ENCODE peak calls at places on chromosomes 1 and 21, in five cellular contexts. I, N, M, Y and D are unnamed samples.

GRCh38 chr1:56837244-56837926 is 17.2 kb upstream of the C8A start:
- DNase-seq in I (no peak), N (no peak), M (no peak), Y (no peak), D (no peak)

GRCh38 chr1:244369256-244370057 is 82.3 kb downstream of the ADSS2 start:
- DNase-seq in I (no peak), N (no peak), M (no peak), Y (peak; percentile 78), D (no peak)

GRCh38 chr1:224805889-224806288 is 123.6 kb upstream of the DNAH14 start:
- DNase-seq in I (no peak), N (no peak), M (no peak), Y (no peak), D (no peak)

GRCh38 chr1:218324226-218324580 is 20.9 kb upstream of the TGFB2 start:
- DNase-seq in I (no peak), N (no peak), M (no peak), Y (no peak), D (no peak)

GRCh38 chr1:41776896-41777431 is 141.8 kb downstream of the HIVEP3 start:
- DNase-seq in I (no peak), N (no peak), M (no peak), Y (no peak), D (peak; percentile 76)

GRCh38 chr21:43916076-43916475 is 51.1 kb downstream of the AGPAT3 start:
- DNase-seq in I (no peak), N (no peak), M (no peak), Y (no peak), D (no peak)

GRCh38 chr1:101288491-101288944 is 51.7 kb downstream of the S1PR1 start:
- DNase-seq in I (peak; percentile 58), N (peak; percentile 89), M (peak; percentile 94), Y (peak; percentile 88), D (no peak)

GRCh38 chr1:12541274-12542137 is 76.5 kb downstream of the DHRS3 start:
- DNase-seq in I (no peak), N (peak; percentile 79), M (peak; percentile 66), Y (no peak), D (peak; percentile 66)

GRCh38 chr21:32073593-32073992 is 200.8 kb downstream of the HUNK start:
- DNase-seq in I (no peak), N (no peak), M (no peak), Y (no peak), D (no peak)

GRCh38 chr1:95006681-95007080 is 66.1 kb downstream of the ALG14 start:
- DNase-seq in I (no peak), N (no peak), M (no peak), Y (no peak), D (no peak)

GRCh38 chr1:2894381-2895041 is 93.0 kb upstream of the TTC34 start:
- DNase-seq in I (no peak), N (no peak), M (no peak), Y (no peak), D (no peak)

GRCh38 chr1:78143152-78143551 is 97.4 kb downstream of the GIPC2 start:
- DNase-seq in I (peak; percentile 48), N (no peak), M (no peak), Y (no peak), D (no peak)

GRCh38 chr1:59475737-59476136 is 178.8 kb downstream of the FGGY start:
- DNase-seq in I (no peak), N (peak; percentile 18), M (no peak), Y (no peak), D (no peak)

GRCh38 chr1:205588691-205589445 is 42.9 kb downstream of the ELK4 start:
- DNase-seq in I (no peak), N (peak; percentile 58), M (peak; percentile 71), Y (peak; percentile 29), D (peak; percentile 73)

GRCh38 chr1:230303822-230304221 is 122.3 kb downstream of the PGBD5 start:
- DNase-seq in I (no peak), N (no peak), M (peak; percentile 81), Y (peak; percentile 38), D (no peak)

GRCh38 chr1:201022824-201023516 is 544 bp downstream of the KIF21B start:
- DNase-seq in I (no peak), N (no peak), M (no peak), Y (no peak), D (no peak)

DNA sequence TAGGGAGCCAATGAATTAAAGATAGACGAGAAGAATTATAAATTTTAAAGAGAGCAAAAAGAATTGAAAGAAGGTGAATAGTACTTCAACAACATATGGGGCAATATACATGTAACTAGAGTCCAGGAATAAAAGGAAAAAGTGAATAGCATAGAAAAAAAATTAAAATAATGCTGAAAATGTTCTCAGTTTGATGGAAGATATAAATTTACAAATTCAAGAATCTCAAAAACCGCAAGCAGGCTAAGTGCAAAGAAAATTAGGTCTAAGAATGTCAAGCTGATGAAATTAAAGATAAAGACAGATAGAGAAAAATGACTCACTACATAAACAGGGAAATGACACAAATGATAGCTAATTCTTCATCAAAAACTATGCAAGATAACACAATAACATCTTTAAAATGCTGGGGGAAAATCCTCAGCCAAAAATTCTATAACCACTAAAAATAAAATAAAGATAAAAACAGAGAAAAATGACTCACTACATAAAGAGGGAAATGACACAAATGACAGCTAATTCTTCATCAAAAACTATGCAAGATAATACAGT is 326.3 kb downstream of the TBX15 start:
- DNase-seq in I (no peak), N (no peak), M (no peak), Y (no peak), D (no peak)
- TF ChIP-seq CTCF in I (no peak), N (no peak), M (no peak), Y (no peak), D (no peak)

DNA sequence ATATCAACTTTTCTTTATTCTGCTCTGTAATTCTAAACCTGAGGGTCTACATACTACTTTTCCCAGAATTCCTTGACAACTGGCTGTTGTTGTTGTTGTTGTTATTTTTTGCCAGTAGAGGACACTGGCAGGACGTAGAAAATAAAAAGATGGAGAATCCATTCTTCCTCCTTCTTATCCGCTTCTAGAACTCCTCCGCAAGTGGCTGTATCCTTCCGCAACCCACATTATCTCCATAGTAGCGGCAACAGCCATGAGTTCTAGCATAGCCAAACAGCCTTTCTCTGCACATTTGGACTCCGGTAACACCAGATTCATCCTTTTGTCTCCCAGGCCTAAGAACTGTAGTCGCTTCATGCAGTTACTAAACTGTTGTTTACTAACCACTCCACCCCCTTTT is 91.1 kb upstream of the CACHD1 start:
- DNase-seq in I (no peak), N (no peak), M (no peak), Y (no peak), D (no peak)
- TF ChIP-seq CTCF in I (no peak), N (no peak), M (peak; percentile 8), Y (no peak), D (no peak)

GRCh38 chr1:46445773-46446256 is 43.8 kb upstream of the DMBX1 start:
- DNase-seq in I (no peak), N (no peak), M (no peak), Y (no peak), D (no peak)
- TF ChIP-seq CTCF in I (no peak), N (peak; percentile 11), M (peak; percentile 21), Y (no peak), D (no peak)

GRCh38 chr1:76870037-76870436 is 2.8 kb downstream of the ST6GALNAC5 start:
- DNase-seq in I (no peak), N (no peak), M (no peak), Y (no peak), D (no peak)

GRCh38 chr1:76868916-76869315 is 1.6 kb downstream of the ST6GALNAC5 start:
- DNase-seq in I (peak; percentile 24), N (no peak), M (no peak), Y (no peak), D (no peak)

GRCh38 chr1:76867342-76868130 is at the start of gene ST6GALNAC5:
- DNase-seq in I (peak; percentile 14), N (peak; percentile 16), M (peak; percentile 8), Y (no peak), D (peak; percentile 64)

GRCh38 chr1:76866566-76866965 is 714 bp upstream of the ST6GALNAC5 start:
- DNase-seq in I (no peak), N (no peak), M (peak; percentile 8), Y (no peak), D (no peak)

DNA sequence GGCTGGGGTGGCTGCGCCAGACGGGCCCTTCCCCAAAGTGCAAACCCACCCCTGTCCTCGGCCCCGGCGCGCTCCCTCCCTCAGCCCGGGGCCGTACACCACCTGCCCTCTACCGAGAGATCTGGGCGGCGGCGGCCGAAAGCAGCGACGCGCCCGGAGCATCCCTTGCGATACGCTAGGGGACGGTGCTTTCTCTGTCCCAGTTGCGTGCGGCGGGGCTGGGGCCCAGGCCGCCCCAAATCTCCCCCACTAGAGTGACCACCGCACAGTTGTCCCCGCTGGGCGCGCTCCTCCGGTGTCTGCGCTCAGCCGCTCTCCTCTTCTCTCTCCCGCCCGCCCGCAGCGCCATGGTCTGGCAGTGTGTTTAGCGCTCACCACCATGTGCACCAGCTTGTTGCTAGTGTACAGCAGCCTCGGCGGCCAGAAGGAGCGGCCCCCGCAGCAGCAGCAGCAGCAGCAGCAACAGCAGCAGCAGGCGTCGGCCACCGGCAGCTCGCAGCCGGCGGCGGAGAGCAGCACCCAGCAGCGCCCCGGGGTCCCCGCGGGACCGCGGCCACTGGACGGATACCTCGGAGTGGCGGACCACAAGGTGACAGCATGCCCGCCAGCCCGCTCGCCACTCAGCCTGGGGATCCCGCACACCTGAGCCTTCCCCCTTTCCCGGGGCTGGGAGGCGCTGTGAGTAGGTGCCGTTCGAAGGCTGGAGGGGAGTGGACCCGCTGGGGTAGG is 1.0 kb downstream of the ST6GALNAC5 start:
- DNase-seq in I (peak; percentile 70), N (peak; percentile 43), M (peak; percentile 29), Y (no peak), D (peak; percentile 69)
- TF ChIP-seq CTCF in I (peak; percentile 38), N (peak; percentile 36), M (no peak), Y (no peak), D (peak; percentile 20)

GRCh38 chr1:64965239-64966157 is 851 bp downstream of the JAK1 start:
- DNase-seq in I (peak; percentile 14), N (peak; percentile 63), M (peak; percentile 66), Y (no peak), D (peak; percentile 86)

GRCh38 chr1:64967381-64967780 is 1.0 kb upstream of the JAK1 start:
- DNase-seq in I (peak; percentile 18), N (no peak), M (no peak), Y (no peak), D (no peak)

GRCh38 chr1:64969305-64970066 is 3.1 kb upstream of the JAK1 start:
- DNase-seq in I (no peak), N (no peak), M (peak; percentile 24), Y (no peak), D (no peak)

GRCh38 chr1:64963466-64963865 is 2.9 kb downstream of the JAK1 start:
- DNase-seq in I (peak; percentile 49), N (no peak), M (no peak), Y (no peak), D (no peak)

GRCh38 chr1:64966158-64966963 is at the start of gene JAK1:
- DNase-seq in I (peak; percentile 98), N (peak; percentile 70), M (peak; percentile 81), Y (peak; percentile 43), D (peak; percentile 94)
- TF ChIP-seq CTCF in I (no peak), N (no peak), M (no peak), Y (no peak), D (no peak)